ENCODE peak calls at places on chromosomes 11 and 22, in nine cellular contexts. One of them, this sample, is unnamed.

GRCh38 chr11:31725176-31725575 is 85.9 kb downstream of the PAX6 start:
- DNase-seq in naive thymus-derived CD4-positive, alpha-beta T cell: no peak
- DNase-seq in activated gamma-delta T cell treated with Interleukin-2 at 50 U/mL for 16 hours: no peak
- DNase-seq in right lobe of liver: no peak
- DNase-seq in stimulated activated CD4-positive, alpha-beta T cell treated with anti-CD3 and anti-CD28 coated beads, Interleukin-2, amount 100 ng/mL, for 48 hours: no peak
- DNase-seq in activated T-helper 1 cell treated with Interleukin-2 at 50 U/mL for 16 hours: no peak
- DNase-seq in Calu3: no peak
- DNase-seq in stimulated activated CD8-positive, alpha-beta memory T cell treated with anti-CD3 and anti-CD28 coated beads, Interleukin-12 subunit alpha, Interleukin-12 subunit beta, amount 100 ng/mL, for 4 hours: no peak
- DNase-seq in NCI-H1105: no peak
- DNase-seq in this sample: no peak

GRCh38 chr11:14969922-14970323 is 2.2 kb downstream of the CALCA start:
- DNase-seq in right lobe of liver: peak; percentile 63
- DNase-seq in stimulated activated CD8-positive, alpha-beta memory T cell treated with anti-CD3 and anti-CD28 coated beads, Interleukin-12 subunit alpha, Interleukin-12 subunit beta, amount 100 ng/mL, for 4 hours: no peak
- DNase-seq in NCI-H1105: no peak
- DNase-seq in Calu3: peak; percentile 77
- DNase-seq in naive thymus-derived CD4-positive, alpha-beta T cell: peak; percentile 30
- DNase-seq in activated gamma-delta T cell treated with Interleukin-2 at 50 U/mL for 16 hours: no peak
- DNase-seq in activated T-helper 1 cell treated with Interleukin-2 at 50 U/mL for 16 hours: peak; percentile 13
- DNase-seq in stimulated activated CD4-positive, alpha-beta T cell treated with anti-CD3 and anti-CD28 coated beads, Interleukin-2, amount 100 ng/mL, for 48 hours: peak; percentile 75
- DNase-seq in this sample: no peak

GRCh38 chr11:121613724-121614123 is 161.0 kb upstream of the SORL1-AS1 start:
- DNase-seq in activated gamma-delta T cell treated with Interleukin-2 at 50 U/mL for 16 hours: no peak
- DNase-seq in naive thymus-derived CD4-positive, alpha-beta T cell: no peak
- DNase-seq in right lobe of liver: no peak
- DNase-seq in NCI-H1105: peak; percentile 78
- DNase-seq in Calu3: no peak
- DNase-seq in stimulated activated CD4-positive, alpha-beta T cell treated with anti-CD3 and anti-CD28 coated beads, Interleukin-2, amount 100 ng/mL, for 48 hours: no peak
- DNase-seq in stimulated activated CD8-positive, alpha-beta memory T cell treated with anti-CD3 and anti-CD28 coated beads, Interleukin-12 subunit alpha, Interleukin-12 subunit beta, amount 100 ng/mL, for 4 hours: no peak
- DNase-seq in activated T-helper 1 cell treated with Interleukin-2 at 50 U/mL for 16 hours: no peak
- DNase-seq in this sample: no peak

GRCh38 chr11:128210148-128210940 is 377.0 kb downstream of the ETS1 start:
- DNase-seq in activated T-helper 1 cell treated with Interleukin-2 at 50 U/mL for 16 hours: no peak
- DNase-seq in Calu3: peak; percentile 76
- DNase-seq in stimulated activated CD4-positive, alpha-beta T cell treated with anti-CD3 and anti-CD28 coated beads, Interleukin-2, amount 100 ng/mL, for 48 hours: no peak
- DNase-seq in right lobe of liver: no peak
- DNase-seq in NCI-H1105: no peak
- DNase-seq in activated gamma-delta T cell treated with Interleukin-2 at 50 U/mL for 16 hours: no peak
- DNase-seq in stimulated activated CD8-positive, alpha-beta memory T cell treated with anti-CD3 and anti-CD28 coated beads, Interleukin-12 subunit alpha, Interleukin-12 subunit beta, amount 100 ng/mL, for 4 hours: no peak
- DNase-seq in naive thymus-derived CD4-positive, alpha-beta T cell: no peak
- DNase-seq in this sample: no peak

GRCh38 chr11:125930076-125930450 is 15.8 kb upstream of the VSIG10L2 start:
- DNase-seq in NCI-H1105: no peak
- DNase-seq in right lobe of liver: no peak
- DNase-seq in activated gamma-delta T cell treated with Interleukin-2 at 50 U/mL for 16 hours: no peak
- DNase-seq in stimulated activated CD8-positive, alpha-beta memory T cell treated with anti-CD3 and anti-CD28 coated beads, Interleukin-12 subunit alpha, Interleukin-12 subunit beta, amount 100 ng/mL, for 4 hours: no peak
- DNase-seq in Calu3: no peak
- DNase-seq in naive thymus-derived CD4-positive, alpha-beta T cell: no peak
- DNase-seq in stimulated activated CD4-positive, alpha-beta T cell treated with anti-CD3 and anti-CD28 coated beads, Interleukin-2, amount 100 ng/mL, for 48 hours: no peak
- DNase-seq in activated T-helper 1 cell treated with Interleukin-2 at 50 U/mL for 16 hours: no peak
- DNase-seq in this sample: no peak

GRCh38 chr11:16605440-16605970 is 132.9 kb upstream of the C11orf58 start:
- DNase-seq in activated T-helper 1 cell treated with Interleukin-2 at 50 U/mL for 16 hours: no peak
- DNase-seq in right lobe of liver: peak; percentile 49
- DNase-seq in Calu3: peak; percentile 37
- DNase-seq in stimulated activated CD8-positive, alpha-beta memory T cell treated with anti-CD3 and anti-CD28 coated beads, Interleukin-12 subunit alpha, Interleukin-12 subunit beta, amount 100 ng/mL, for 4 hours: no peak
- DNase-seq in naive thymus-derived CD4-positive, alpha-beta T cell: no peak
- DNase-seq in stimulated activated CD4-positive, alpha-beta T cell treated with anti-CD3 and anti-CD28 coated beads, Interleukin-2, amount 100 ng/mL, for 48 hours: no peak
- DNase-seq in activated gamma-delta T cell treated with Interleukin-2 at 50 U/mL for 16 hours: no peak
- DNase-seq in NCI-H1105: peak; percentile 29
- DNase-seq in this sample: no peak

GRCh38 chr11:7532395-7532794 is 18.6 kb downstream of the PPFIBP2 start:
- DNase-seq in activated gamma-delta T cell treated with Interleukin-2 at 50 U/mL for 16 hours: no peak
- DNase-seq in stimulated activated CD4-positive, alpha-beta T cell treated with anti-CD3 and anti-CD28 coated beads, Interleukin-2, amount 100 ng/mL, for 48 hours: no peak
- DNase-seq in right lobe of liver: no peak
- DNase-seq in Calu3: no peak
- DNase-seq in naive thymus-derived CD4-positive, alpha-beta T cell: no peak
- DNase-seq in NCI-H1105: no peak
- DNase-seq in activated T-helper 1 cell treated with Interleukin-2 at 50 U/mL for 16 hours: no peak
- DNase-seq in stimulated activated CD8-positive, alpha-beta memory T cell treated with anti-CD3 and anti-CD28 coated beads, Interleukin-12 subunit alpha, Interleukin-12 subunit beta, amount 100 ng/mL, for 4 hours: no peak
- DNase-seq in this sample: no peak

GRCh38 chr22:39493759-39494158 is 8.3 kb upstream of the MIEF1 start:
- DNase-seq in activated T-helper 1 cell treated with Interleukin-2 at 50 U/mL for 16 hours: no peak
- DNase-seq in activated gamma-delta T cell treated with Interleukin-2 at 50 U/mL for 16 hours: no peak
- DNase-seq in right lobe of liver: peak; percentile 2
- DNase-seq in naive thymus-derived CD4-positive, alpha-beta T cell: no peak
- DNase-seq in stimulated activated CD4-positive, alpha-beta T cell treated with anti-CD3 and anti-CD28 coated beads, Interleukin-2, amount 100 ng/mL, for 48 hours: no peak
- DNase-seq in stimulated activated CD8-positive, alpha-beta memory T cell treated with anti-CD3 and anti-CD28 coated beads, Interleukin-12 subunit alpha, Interleukin-12 subunit beta, amount 100 ng/mL, for 4 hours: no peak
- DNase-seq in Calu3: no peak
- DNase-seq in NCI-H1105: no peak
- DNase-seq in this sample: no peak

GRCh38 chr11:125063429-125064043 is 431 bp downstream of the SLC37A2 start:
- DNase-seq in Calu3: no peak
- DNase-seq in stimulated activated CD4-positive, alpha-beta T cell treated with anti-CD3 and anti-CD28 coated beads, Interleukin-2, amount 100 ng/mL, for 48 hours: no peak
- DNase-seq in activated T-helper 1 cell treated with Interleukin-2 at 50 U/mL for 16 hours: no peak
- DNase-seq in right lobe of liver: no peak
- DNase-seq in naive thymus-derived CD4-positive, alpha-beta T cell: no peak
- DNase-seq in activated gamma-delta T cell treated with Interleukin-2 at 50 U/mL for 16 hours: no peak
- DNase-seq in stimulated activated CD8-positive, alpha-beta memory T cell treated with anti-CD3 and anti-CD28 coated beads, Interleukin-12 subunit alpha, Interleukin-12 subunit beta, amount 100 ng/mL, for 4 hours: no peak
- DNase-seq in NCI-H1105: no peak
- DNase-seq in this sample: no peak

GRCh38 chr22:26586556-26587325 is 3.2 kb downstream of the TPST2 start:
- DNase-seq in naive thymus-derived CD4-positive, alpha-beta T cell: peak; percentile 20
- DNase-seq in NCI-H1105: no peak
- DNase-seq in activated T-helper 1 cell treated with Interleukin-2 at 50 U/mL for 16 hours: no peak
- DNase-seq in stimulated activated CD4-positive, alpha-beta T cell treated with anti-CD3 and anti-CD28 coated beads, Interleukin-2, amount 100 ng/mL, for 48 hours: no peak
- DNase-seq in Calu3: no peak
- DNase-seq in stimulated activated CD8-positive, alpha-beta memory T cell treated with anti-CD3 and anti-CD28 coated beads, Interleukin-12 subunit alpha, Interleukin-12 subunit beta, amount 100 ng/mL, for 4 hours: no peak
- DNase-seq in activated gamma-delta T cell treated with Interleukin-2 at 50 U/mL for 16 hours: peak; percentile 39
- DNase-seq in right lobe of liver: no peak
- DNase-seq in this sample: no peak

GRCh38 chr11:68312117-68312779 is at the start of gene LRP5:
- DNase-seq in naive thymus-derived CD4-positive, alpha-beta T cell: no peak
- DNase-seq in activated gamma-delta T cell treated with Interleukin-2 at 50 U/mL for 16 hours: no peak
- DNase-seq in stimulated activated CD8-positive, alpha-beta memory T cell treated with anti-CD3 and anti-CD28 coated beads, Interleukin-12 subunit alpha, Interleukin-12 subunit beta, amount 100 ng/mL, for 4 hours: no peak
- DNase-seq in Calu3: peak; percentile 53
- DNase-seq in stimulated activated CD4-positive, alpha-beta T cell treated with anti-CD3 and anti-CD28 coated beads, Interleukin-2, amount 100 ng/mL, for 48 hours: no peak
- DNase-seq in activated T-helper 1 cell treated with Interleukin-2 at 50 U/mL for 16 hours: no peak
- DNase-seq in NCI-H1105: peak; percentile 32
- DNase-seq in right lobe of liver: no peak
- DNase-seq in this sample: no peak

GRCh38 chr22:44184006-44184405 is 3.3 kb downstream of the PARVG start:
- DNase-seq in naive thymus-derived CD4-positive, alpha-beta T cell: no peak
- DNase-seq in Calu3: no peak
- DNase-seq in right lobe of liver: no peak
- DNase-seq in activated gamma-delta T cell treated with Interleukin-2 at 50 U/mL for 16 hours: no peak
- DNase-seq in stimulated activated CD8-positive, alpha-beta memory T cell treated with anti-CD3 and anti-CD28 coated beads, Interleukin-12 subunit alpha, Interleukin-12 subunit beta, amount 100 ng/mL, for 4 hours: no peak
- DNase-seq in NCI-H1105: no peak
- DNase-seq in stimulated activated CD4-positive, alpha-beta T cell treated with anti-CD3 and anti-CD28 coated beads, Interleukin-2, amount 100 ng/mL, for 48 hours: no peak
- DNase-seq in activated T-helper 1 cell treated with Interleukin-2 at 50 U/mL for 16 hours: no peak
- DNase-seq in this sample: no peak

GRCh38 chr11:14422052-14422813 is 63.2 kb upstream of the RRAS2 start:
- DNase-seq in stimulated activated CD4-positive, alpha-beta T cell treated with anti-CD3 and anti-CD28 coated beads, Interleukin-2, amount 100 ng/mL, for 48 hours: no peak
- DNase-seq in right lobe of liver: peak; percentile 58
- DNase-seq in stimulated activated CD8-positive, alpha-beta memory T cell treated with anti-CD3 and anti-CD28 coated beads, Interleukin-12 subunit alpha, Interleukin-12 subunit beta, amount 100 ng/mL, for 4 hours: no peak
- DNase-seq in NCI-H1105: peak; percentile 79
- DNase-seq in activated T-helper 1 cell treated with Interleukin-2 at 50 U/mL for 16 hours: no peak
- DNase-seq in naive thymus-derived CD4-positive, alpha-beta T cell: no peak
- DNase-seq in activated gamma-delta T cell treated with Interleukin-2 at 50 U/mL for 16 hours: no peak
- DNase-seq in Calu3: peak; percentile 62
- DNase-seq in this sample: no peak

GRCh38 chr11:134453441-134453840 is 41.4 kb upstream of the B3GAT1 start:
- DNase-seq in activated gamma-delta T cell treated with Interleukin-2 at 50 U/mL for 16 hours: no peak
- DNase-seq in NCI-H1105: no peak
- DNase-seq in Calu3: no peak
- DNase-seq in stimulated activated CD4-positive, alpha-beta T cell treated with anti-CD3 and anti-CD28 coated beads, Interleukin-2, amount 100 ng/mL, for 48 hours: no peak
- DNase-seq in stimulated activated CD8-positive, alpha-beta memory T cell treated with anti-CD3 and anti-CD28 coated beads, Interleukin-12 subunit alpha, Interleukin-12 subunit beta, amount 100 ng/mL, for 4 hours: no peak
- DNase-seq in right lobe of liver: no peak
- DNase-seq in naive thymus-derived CD4-positive, alpha-beta T cell: no peak
- DNase-seq in activated T-helper 1 cell treated with Interleukin-2 at 50 U/mL for 16 hours: no peak
- DNase-seq in this sample: no peak

GRCh38 chr11:34302046-34302921 is 55.5 kb downstream of the ABTB2 start:
- DNase-seq in naive thymus-derived CD4-positive, alpha-beta T cell: no peak
- DNase-seq in stimulated activated CD8-positive, alpha-beta memory T cell treated with anti-CD3 and anti-CD28 coated beads, Interleukin-12 subunit alpha, Interleukin-12 subunit beta, amount 100 ng/mL, for 4 hours: no peak
- DNase-seq in activated gamma-delta T cell treated with Interleukin-2 at 50 U/mL for 16 hours: no peak
- DNase-seq in Calu3: peak; percentile 12
- DNase-seq in stimulated activated CD4-positive, alpha-beta T cell treated with anti-CD3 and anti-CD28 coated beads, Interleukin-2, amount 100 ng/mL, for 48 hours: no peak
- DNase-seq in right lobe of liver: no peak
- DNase-seq in NCI-H1105: no peak
- DNase-seq in activated T-helper 1 cell treated with Interleukin-2 at 50 U/mL for 16 hours: no peak
- DNase-seq in this sample: no peak

GRCh38 chr11:111691176-111691575 is 75.0 kb downstream of the PPP2R1B start:
- DNase-seq in naive thymus-derived CD4-positive, alpha-beta T cell: no peak
- DNase-seq in NCI-H1105: no peak
- DNase-seq in right lobe of liver: no peak
- DNase-seq in stimulated activated CD8-positive, alpha-beta memory T cell treated with anti-CD3 and anti-CD28 coated beads, Interleukin-12 subunit alpha, Interleukin-12 subunit beta, amount 100 ng/mL, for 4 hours: no peak
- DNase-seq in stimulated activated CD4-positive, alpha-beta T cell treated with anti-CD3 and anti-CD28 coated beads, Interleukin-2, amount 100 ng/mL, for 48 hours: no peak
- DNase-seq in activated gamma-delta T cell treated with Interleukin-2 at 50 U/mL for 16 hours: no peak
- DNase-seq in Calu3: no peak
- DNase-seq in activated T-helper 1 cell treated with Interleukin-2 at 50 U/mL for 16 hours: no peak
- DNase-seq in this sample: no peak

GRCh38 chr11:17695454-17696441 is 23.6 kb upstream of the MYOD1 start:
- DNase-seq in activated T-helper 1 cell treated with Interleukin-2 at 50 U/mL for 16 hours: no peak
- DNase-seq in right lobe of liver: no peak
- DNase-seq in NCI-H1105: no peak
- DNase-seq in stimulated activated CD8-positive, alpha-beta memory T cell treated with anti-CD3 and anti-CD28 coated beads, Interleukin-12 subunit alpha, Interleukin-12 subunit beta, amount 100 ng/mL, for 4 hours: no peak
- DNase-seq in stimulated activated CD4-positive, alpha-beta T cell treated with anti-CD3 and anti-CD28 coated beads, Interleukin-2, amount 100 ng/mL, for 48 hours: no peak
- DNase-seq in Calu3: no peak
- DNase-seq in activated gamma-delta T cell treated with Interleukin-2 at 50 U/mL for 16 hours: no peak
- DNase-seq in naive thymus-derived CD4-positive, alpha-beta T cell: no peak
- DNase-seq in this sample: no peak

GRCh38 chr11:128599729-128600128 is 12.4 kb upstream of the ETS1 start:
- DNase-seq in stimulated activated CD8-positive, alpha-beta memory T cell treated with anti-CD3 and anti-CD28 coated beads, Interleukin-12 subunit alpha, Interleukin-12 subunit beta, amount 100 ng/mL, for 4 hours: no peak
- DNase-seq in right lobe of liver: no peak
- DNase-seq in NCI-H1105: no peak
- DNase-seq in stimulated activated CD4-positive, alpha-beta T cell treated with anti-CD3 and anti-CD28 coated beads, Interleukin-2, amount 100 ng/mL, for 48 hours: no peak
- DNase-seq in activated gamma-delta T cell treated with Interleukin-2 at 50 U/mL for 16 hours: no peak
- DNase-seq in activated T-helper 1 cell treated with Interleukin-2 at 50 U/mL for 16 hours: no peak
- DNase-seq in Calu3: no peak
- DNase-seq in naive thymus-derived CD4-positive, alpha-beta T cell: no peak
- DNase-seq in this sample: no peak

GRCh38 chr11:19524171-19524671 is 188.4 kb upstream of the NAV2 start:
- DNase-seq in stimulated activated CD8-positive, alpha-beta memory T cell treated with anti-CD3 and anti-CD28 coated beads, Interleukin-12 subunit alpha, Interleukin-12 subunit beta, amount 100 ng/mL, for 4 hours: no peak
- DNase-seq in NCI-H1105: no peak
- DNase-seq in naive thymus-derived CD4-positive, alpha-beta T cell: no peak
- DNase-seq in stimulated activated CD4-positive, alpha-beta T cell treated with anti-CD3 and anti-CD28 coated beads, Interleukin-2, amount 100 ng/mL, for 48 hours: no peak
- DNase-seq in right lobe of liver: peak; percentile 93
- DNase-seq in Calu3: peak; percentile 15
- DNase-seq in activated T-helper 1 cell treated with Interleukin-2 at 50 U/mL for 16 hours: no peak
- DNase-seq in activated gamma-delta T cell treated with Interleukin-2 at 50 U/mL for 16 hours: no peak
- DNase-seq in this sample: no peak

GRCh38 chr11:114183041-114183511 is 113.1 kb upstream of the NNMT start:
- DNase-seq in activated T-helper 1 cell treated with Interleukin-2 at 50 U/mL for 16 hours: peak; percentile 56
- DNase-seq in stimulated activated CD8-positive, alpha-beta memory T cell treated with anti-CD3 and anti-CD28 coated beads, Interleukin-12 subunit alpha, Interleukin-12 subunit beta, amount 100 ng/mL, for 4 hours: peak; percentile 35
- DNase-seq in NCI-H1105: no peak
- DNase-seq in naive thymus-derived CD4-positive, alpha-beta T cell: peak; percentile 68
- DNase-seq in stimulated activated CD4-positive, alpha-beta T cell treated with anti-CD3 and anti-CD28 coated beads, Interleukin-2, amount 100 ng/mL, for 48 hours: peak; percentile 30
- DNase-seq in Calu3: no peak
- DNase-seq in right lobe of liver: no peak
- DNase-seq in activated gamma-delta T cell treated with Interleukin-2 at 50 U/mL for 16 hours: peak; percentile 80
- DNase-seq in this sample: peak; percentile 66

GRCh38 chr11:2838091-2838490 is 47.5 kb downstream of the CDKN1C start:
- DNase-seq in Calu3: no peak
- DNase-seq in activated gamma-delta T cell treated with Interleukin-2 at 50 U/mL for 16 hours: no peak
- DNase-seq in activated T-helper 1 cell treated with Interleukin-2 at 50 U/mL for 16 hours: no peak
- DNase-seq in naive thymus-derived CD4-positive, alpha-beta T cell: no peak
- DNase-seq in right lobe of liver: no peak
- DNase-seq in stimulated activated CD8-positive, alpha-beta memory T cell treated with anti-CD3 and anti-CD28 coated beads, Interleukin-12 subunit alpha, Interleukin-12 subunit beta, amount 100 ng/mL, for 4 hours: no peak
- DNase-seq in NCI-H1105: no peak
- DNase-seq in stimulated activated CD4-positive, alpha-beta T cell treated with anti-CD3 and anti-CD28 coated beads, Interleukin-2, amount 100 ng/mL, for 48 hours: no peak
- DNase-seq in this sample: no peak

GRCh38 chr11:62013266-62014157 is 46.1 kb upstream of the FTH1 start:
- DNase-seq in stimulated activated CD4-positive, alpha-beta T cell treated with anti-CD3 and anti-CD28 coated beads, Interleukin-2, amount 100 ng/mL, for 48 hours: no peak
- DNase-seq in stimulated activated CD8-positive, alpha-beta memory T cell treated with anti-CD3 and anti-CD28 coated beads, Interleukin-12 subunit alpha, Interleukin-12 subunit beta, amount 100 ng/mL, for 4 hours: no peak
- DNase-seq in activated T-helper 1 cell treated with Interleukin-2 at 50 U/mL for 16 hours: no peak
- DNase-seq in naive thymus-derived CD4-positive, alpha-beta T cell: no peak
- DNase-seq in right lobe of liver: no peak
- DNase-seq in NCI-H1105: no peak
- DNase-seq in Calu3: peak; percentile 22
- DNase-seq in activated gamma-delta T cell treated with Interleukin-2 at 50 U/mL for 16 hours: no peak
- DNase-seq in this sample: no peak